ENCODE peak calls at places on chromosomes 3 and 15, in four cellular contexts. M is SW 1271, Y is lung, L is ELR. R is an unnamed sample.

GRCh38 chr3:150238995-150239612 is 169.0 kb upstream of the TSC22D2 start:
- DNase-seq in M (peak), Y (no peak), L (peak), R (no peak)

GRCh38 chr15:56251315-56252091 is 7.8 kb upstream of the RFX7 start:
- DNase-seq in M (no peak), Y (no peak), L (no peak), R (no peak)

GRCh38 chr3:45554001-45554691 is 40.4 kb upstream of the LIMD1 start:
- DNase-seq in M (no peak), Y (no peak), L (peak), R (no peak)

GRCh38 chr3:185215873-185216586 is 37.8 kb downstream of the EHHADH start:
- DNase-seq in M (peak), Y (no peak), L (peak), R (no peak)

GRCh38 chr3:27195059-27195458 is 174.1 kb downstream of the NEK10 start:
- DNase-seq in M (no peak), Y (no peak), L (peak), R (no peak)

GRCh38 chr3:14957933-14958332 is 10.6 kb downstream of the NR2C2 start:
- DNase-seq in M (no peak), Y (no peak), L (no peak), R (no peak)

GRCh38 chr3:43015572-43016512 is 36.7 kb downstream of the GASK1A start:
- DNase-seq in M (no peak), Y (no peak), L (no peak), R (no peak)

GRCh38 chr3:101803939-101804338 is 24.9 kb downstream of the NXPE3 start:
- DNase-seq in M (no peak), Y (no peak), L (no peak), R (no peak)

GRCh38 chr15:41494922-41495735 is 1.5 kb downstream of the ITPKA start:
- DNase-seq in M (no peak), Y (no peak), L (no peak), R (no peak)

GRCh38 chr3:15148614-15149013 is 49.7 kb upstream of the RBSN start:
- DNase-seq in M (no peak), Y (no peak), L (peak), R (no peak)

GRCh38 chr3:128068156-128068620 is 16.0 kb downstream of the SEC61A1 start:
- DNase-seq in M (peak), Y (no peak), L (peak), R (no peak)

GRCh38 chr3:64291345-64291744 is 66.1 kb upstream of the PRICKLE2 start:
- DNase-seq in M (no peak), Y (no peak), L (peak), R (peak)

GRCh38 chr3:184485256-184485655 is 76.3 kb upstream of the EPHB3 start:
- DNase-seq in M (no peak), Y (no peak), L (no peak), R (no peak)

GRCh38 chr3:19799115-19799514 is 134.9 kb downstream of the EFHB start:
- DNase-seq in M (no peak), Y (no peak), L (no peak), R (no peak)

GRCh38 chr3:126442849-126443229 is 32.9 kb downstream of the ZXDC start:
- DNase-seq in M (no peak), Y (no peak), L (no peak), R (peak)